ENCODE peak calls at places on chromosomes 1 and 21, in nine cellular contexts. One of them, this sample, is unnamed.

GRCh38 chr1:226634611-226635246 is 86.2 kb downstream of the STUM start:
- DNase-seq in amniotic stem cell: no peak
- DNase-seq in neural progenitor cell: no peak
- DNase-seq in colonic mucosa: no peak
- DNase-seq in GM20000: no peak
- DNase-seq in left ventricle myocardium inferior: no peak
- DNase-seq in cardiac muscle cell: no peak
- DNase-seq in tibial artery: peak
- DNase-seq in NCI-H345: no peak
- DNase-seq in this sample: no peak

GRCh38 chr21:26130249-26130896 is 40.2 kb downstream of the APP start:
- DNase-seq in NCI-H345: no peak
- DNase-seq in amniotic stem cell: peak
- DNase-seq in tibial artery: no peak
- DNase-seq in neural progenitor cell: no peak
- DNase-seq in GM20000: no peak
- DNase-seq in colonic mucosa: no peak
- DNase-seq in left ventricle myocardium inferior: no peak
- DNase-seq in cardiac muscle cell: peak
- DNase-seq in this sample: no peak

GRCh38 chr1:26156285-26157038 is 2.4 kb upstream of the FAM110D start:
- DNase-seq in cardiac muscle cell: no peak
- DNase-seq in tibial artery: peak
- DNase-seq in colonic mucosa: no peak
- DNase-seq in GM20000: no peak
- DNase-seq in neural progenitor cell: no peak
- DNase-seq in NCI-H345: peak
- DNase-seq in left ventricle myocardium inferior: peak
- DNase-seq in amniotic stem cell: no peak
- DNase-seq in this sample: no peak

GRCh38 chr1:236280438-236281285 is 1.1 kb downstream of the ERO1B start:
- DNase-seq in NCI-H345: peak
- DNase-seq in cardiac muscle cell: no peak
- DNase-seq in neural progenitor cell: peak
- DNase-seq in colonic mucosa: peak
- DNase-seq in amniotic stem cell: no peak
- DNase-seq in GM20000: peak
- DNase-seq in tibial artery: peak
- DNase-seq in left ventricle myocardium inferior: no peak
- DNase-seq in this sample: peak

GRCh38 chr1:50109647-50110075 is 941 bp downstream of the ELAVL4 start:
- DNase-seq in GM20000: no peak
- DNase-seq in tibial artery: no peak
- DNase-seq in NCI-H345: peak
- DNase-seq in cardiac muscle cell: peak
- DNase-seq in left ventricle myocardium inferior: no peak
- DNase-seq in neural progenitor cell: no peak
- DNase-seq in amniotic stem cell: no peak
- DNase-seq in colonic mucosa: no peak
- DNase-seq in this sample: peak

GRCh38 chr1:18464665-18465050 is 16.1 kb upstream of the KLHDC7A start:
- DNase-seq in neural progenitor cell: no peak
- DNase-seq in GM20000: no peak
- DNase-seq in colonic mucosa: peak
- DNase-seq in left ventricle myocardium inferior: no peak
- DNase-seq in amniotic stem cell: no peak
- DNase-seq in NCI-H345: no peak
- DNase-seq in cardiac muscle cell: no peak
- DNase-seq in tibial artery: no peak
- DNase-seq in this sample: no peak

GRCh38 chr1:81594211-81594610 is 206.5 kb upstream of the ADGRL2 start:
- DNase-seq in tibial artery: no peak
- DNase-seq in left ventricle myocardium inferior: no peak
- DNase-seq in NCI-H345: no peak
- DNase-seq in amniotic stem cell: no peak
- DNase-seq in neural progenitor cell: no peak
- DNase-seq in colonic mucosa: no peak
- DNase-seq in cardiac muscle cell: no peak
- DNase-seq in GM20000: no peak
- DNase-seq in this sample: no peak

GRCh38 chr1:17297991-17298390 is 10.0 kb upstream of the PADI4 start:
- DNase-seq in amniotic stem cell: no peak
- DNase-seq in NCI-H345: no peak
- DNase-seq in left ventricle myocardium inferior: no peak
- DNase-seq in colonic mucosa: no peak
- DNase-seq in GM20000: no peak
- DNase-seq in neural progenitor cell: no peak
- DNase-seq in tibial artery: no peak
- DNase-seq in cardiac muscle cell: no peak
- DNase-seq in this sample: no peak

GRCh38 chr1:54294846-54295245 is 94.9 kb downstream of the MRPL37 start:
- DNase-seq in tibial artery: peak
- DNase-seq in colonic mucosa: no peak
- DNase-seq in NCI-H345: no peak
- DNase-seq in neural progenitor cell: no peak
- DNase-seq in amniotic stem cell: no peak
- DNase-seq in left ventricle myocardium inferior: no peak
- DNase-seq in GM20000: no peak
- DNase-seq in cardiac muscle cell: no peak
- DNase-seq in this sample: no peak

GRCh38 chr1:236830560-236830959 is 35.5 kb downstream of the MTR start:
- DNase-seq in left ventricle myocardium inferior: peak
- DNase-seq in amniotic stem cell: no peak
- DNase-seq in NCI-H345: no peak
- DNase-seq in cardiac muscle cell: no peak
- DNase-seq in neural progenitor cell: no peak
- DNase-seq in tibial artery: no peak
- DNase-seq in colonic mucosa: no peak
- DNase-seq in GM20000: no peak
- DNase-seq in this sample: no peak

GRCh38 chr1:12437629-12438028 is 180.4 kb downstream of the DHRS3 start:
- DNase-seq in amniotic stem cell: no peak
- DNase-seq in NCI-H345: no peak
- DNase-seq in neural progenitor cell: no peak
- DNase-seq in colonic mucosa: no peak
- DNase-seq in GM20000: no peak
- DNase-seq in tibial artery: no peak
- DNase-seq in cardiac muscle cell: no peak
- DNase-seq in left ventricle myocardium inferior: no peak
- DNase-seq in this sample: no peak

GRCh38 chr1:11179125-11179524 is 10.0 kb upstream of the ANGPTL7 start:
- DNase-seq in NCI-H345: no peak
- DNase-seq in cardiac muscle cell: no peak
- DNase-seq in GM20000: no peak
- DNase-seq in colonic mucosa: no peak
- DNase-seq in tibial artery: no peak
- DNase-seq in left ventricle myocardium inferior: no peak
- DNase-seq in neural progenitor cell: no peak
- DNase-seq in amniotic stem cell: no peak
- DNase-seq in this sample: no peak

GRCh38 chr1:239987103-239987745 is 104.5 kb upstream of the FMN2 start:
- DNase-seq in neural progenitor cell: peak
- DNase-seq in colonic mucosa: peak
- DNase-seq in GM20000: no peak
- DNase-seq in left ventricle myocardium inferior: no peak
- DNase-seq in NCI-H345: peak
- DNase-seq in tibial artery: no peak
- DNase-seq in amniotic stem cell: peak
- DNase-seq in cardiac muscle cell: peak
- DNase-seq in this sample: no peak

GRCh38 chr1:70779571-70779970 is 268.0 kb downstream of the PTGER3 start:
- DNase-seq in NCI-H345: no peak
- DNase-seq in tibial artery: no peak
- DNase-seq in GM20000: no peak
- DNase-seq in neural progenitor cell: no peak
- DNase-seq in amniotic stem cell: no peak
- DNase-seq in colonic mucosa: no peak
- DNase-seq in cardiac muscle cell: peak
- DNase-seq in left ventricle myocardium inferior: no peak
- DNase-seq in this sample: no peak

GRCh38 chr1:68624233-68624632 is 127.4 kb upstream of the DEPDC1 start:
- DNase-seq in amniotic stem cell: no peak
- DNase-seq in GM20000: no peak
- DNase-seq in colonic mucosa: no peak
- DNase-seq in tibial artery: no peak
- DNase-seq in neural progenitor cell: peak
- DNase-seq in left ventricle myocardium inferior: no peak
- DNase-seq in cardiac muscle cell: peak
- DNase-seq in NCI-H345: no peak
- DNase-seq in this sample: no peak

GRCh38 chr21:28805885-28806284 is 186.8 kb downstream of the LTN1 start:
- DNase-seq in GM20000: no peak
- DNase-seq in NCI-H345: no peak
- DNase-seq in left ventricle myocardium inferior: no peak
- DNase-seq in amniotic stem cell: peak
- DNase-seq in tibial artery: no peak
- DNase-seq in cardiac muscle cell: peak
- DNase-seq in colonic mucosa: no peak
- DNase-seq in neural progenitor cell: no peak
- DNase-seq in this sample: no peak

GRCh38 chr1:225657462-225657989 is 4.6 kb upstream of the ENAH start:
- DNase-seq in GM20000: no peak
- DNase-seq in cardiac muscle cell: peak
- DNase-seq in amniotic stem cell: peak
- DNase-seq in NCI-H345: no peak
- DNase-seq in tibial artery: no peak
- DNase-seq in left ventricle myocardium inferior: no peak
- DNase-seq in colonic mucosa: no peak
- DNase-seq in neural progenitor cell: no peak
- DNase-seq in this sample: no peak

GRCh38 chr21:27268290-27268689 is 301.4 kb upstream of the ADAMTS5 start:
- DNase-seq in cardiac muscle cell: peak
- DNase-seq in amniotic stem cell: no peak
- DNase-seq in tibial artery: no peak
- DNase-seq in GM20000: no peak
- DNase-seq in left ventricle myocardium inferior: no peak
- DNase-seq in colonic mucosa: no peak
- DNase-seq in neural progenitor cell: no peak
- DNase-seq in NCI-H345: no peak
- DNase-seq in this sample: no peak

GRCh38 chr21:33981341-33982101 is 65.9 kb upstream of the ATP5PO start:
- DNase-seq in GM20000: no peak
- DNase-seq in NCI-H345: no peak
- DNase-seq in colonic mucosa: no peak
- DNase-seq in cardiac muscle cell: peak
- DNase-seq in amniotic stem cell: no peak
- DNase-seq in left ventricle myocardium inferior: no peak
- DNase-seq in neural progenitor cell: no peak
- DNase-seq in tibial artery: no peak
- DNase-seq in this sample: no peak

GRCh38 chr1:22761821-22762220 is 51.2 kb downstream of the EPHB2 start:
- DNase-seq in cardiac muscle cell: no peak
- DNase-seq in NCI-H345: no peak
- DNase-seq in neural progenitor cell: no peak
- DNase-seq in left ventricle myocardium inferior: no peak
- DNase-seq in tibial artery: no peak
- DNase-seq in GM20000: no peak
- DNase-seq in colonic mucosa: no peak
- DNase-seq in amniotic stem cell: no peak
- DNase-seq in this sample: no peak

GRCh38 chr1:21823206-21823979 is 11.3 kb downstream of the LDLRAD2 start:
- DNase-seq in amniotic stem cell: no peak
- DNase-seq in tibial artery: no peak
- DNase-seq in cardiac muscle cell: no peak
- DNase-seq in left ventricle myocardium inferior: no peak
- DNase-seq in GM20000: no peak
- DNase-seq in neural progenitor cell: no peak
- DNase-seq in NCI-H345: no peak
- DNase-seq in colonic mucosa: no peak
- DNase-seq in this sample: no peak

GRCh38 chr1:212638419-212639151 is 30.0 kb downstream of the ATF3 start:
- DNase-seq in amniotic stem cell: no peak
- DNase-seq in left ventricle myocardium inferior: peak
- DNase-seq in GM20000: no peak
- DNase-seq in colonic mucosa: no peak
- DNase-seq in cardiac muscle cell: peak
- DNase-seq in tibial artery: no peak
- DNase-seq in neural progenitor cell: no peak
- DNase-seq in NCI-H345: no peak
- DNase-seq in this sample: no peak

GRCh38 chr1:192793983-192794767 is 14.7 kb upstream of the RGS2 start:
- DNase-seq in GM20000: no peak
- DNase-seq in amniotic stem cell: no peak
- DNase-seq in colonic mucosa: no peak
- DNase-seq in cardiac muscle cell: no peak
- DNase-seq in tibial artery: no peak
- DNase-seq in neural progenitor cell: no peak
- DNase-seq in left ventricle myocardium inferior: no peak
- DNase-seq in NCI-H345: no peak
- DNase-seq in this sample: no peak

GRCh38 chr1:46580140-46580903 is 23.7 kb downstream of the MKNK1 start:
- DNase-seq in tibial artery: no peak
- DNase-seq in cardiac muscle cell: no peak
- DNase-seq in left ventricle myocardium inferior: no peak
- DNase-seq in NCI-H345: no peak
- DNase-seq in colonic mucosa: no peak
- DNase-seq in neural progenitor cell: no peak
- DNase-seq in GM20000: no peak
- DNase-seq in amniotic stem cell: no peak
- DNase-seq in this sample: no peak

GRCh38 chr21:16079830-16080229 is 350.0 kb downstream of the USP25 start:
- DNase-seq in GM20000: no peak
- DNase-seq in amniotic stem cell: no peak
- DNase-seq in cardiac muscle cell: peak
- DNase-seq in left ventricle myocardium inferior: no peak
- DNase-seq in tibial artery: no peak
- DNase-seq in colonic mucosa: no peak
- DNase-seq in NCI-H345: no peak
- DNase-seq in neural progenitor cell: no peak
- DNase-seq in this sample: no peak

GRCh38 chr21:44066116-44066515 is 41.1 kb upstream of the PWP2 start:
- DNase-seq in tibial artery: peak
- DNase-seq in left ventricle myocardium inferior: no peak
- DNase-seq in amniotic stem cell: no peak
- DNase-seq in neural progenitor cell: no peak
- DNase-seq in GM20000: no peak
- DNase-seq in cardiac muscle cell: no peak
- DNase-seq in NCI-H345: no peak
- DNase-seq in colonic mucosa: no peak
- DNase-seq in this sample: no peak

This sample was measured in NCI-H1105.